ENCODE peak calls at places on chromosome 4, in seven cellular contexts. D is fibroblast of pulmonary artery, C is kidney epithelial cell, A is foreskin fibroblast, H is dorsolateral prefrontal cortex, U is upper lobe of right lung, V is astrocyte of the spinal cord. F is an unnamed sample.

GRCh38 chr4:55866973-55867574 is 13.6 kb downstream of the EXOC1 start:
- DNase-seq in H (no peak), D (peak), C (peak), U (no peak), V (peak), A (peak), F (peak)

GRCh38 chr4:172515266-172515879 is 653.2 kb upstream of the GALNT7 start:
- DNase-seq in H (no peak), D (peak), A (no peak), U (no peak), V (peak), C (no peak), F (no peak)

GRCh38 chr4:96097040-96097607 is 257.2 kb downstream of the PDHA2 start:
- DNase-seq in V (peak), H (no peak), U (no peak), A (no peak), D (peak), C (peak), F (no peak)

GRCh38 chr4:55269970-55270369 is 76.1 kb upstream of the SRD5A3 start:
- DNase-seq in A (no peak), D (no peak), U (no peak), V (no peak), C (no peak), H (no peak), F (no peak)

GRCh38 chr4:47641755-47642154 is 156.7 kb downstream of the ATP10D start:
- DNase-seq in V (peak), C (no peak), H (no peak), D (no peak), A (peak), U (no peak), F (peak)

GRCh38 chr4:153661915-153662314 is 22.2 kb upstream of the TLR2 start:
- DNase-seq in H (no peak), U (no peak), V (no peak), C (no peak), A (no peak), D (no peak), F (no peak)

GRCh38 chr4:165873298-165874071 is 448 bp downstream of the TLL1 start:
- DNase-seq in D (peak), V (peak), C (no peak), H (no peak), A (peak), U (peak), F (peak)

GRCh38 chr4:123554263-123554662 is 157.7 kb downstream of the SPRY1 start:
- DNase-seq in A (no peak), U (no peak), V (peak), H (no peak), D (no peak), C (no peak), F (no peak)

GRCh38 chr4:16545656-16546055 is 319.4 kb upstream of the TAPT1 start:
- DNase-seq in H (no peak), C (no peak), A (no peak), D (no peak), U (no peak), V (no peak), F (no peak)

GRCh38 chr4:78777556-78777900 is 1.4 kb downstream of the BMP2K start:
- DNase-seq in C (no peak), V (no peak), A (no peak), U (no peak), D (no peak), H (no peak), F (no peak)
- H3K4me3 ChIP-seq in C (peak), V (peak), A (peak), U (peak), D (peak), H (peak), F (peak)

GRCh38 chr4:158578476-158578875 is 56.8 kb downstream of the RXFP1 start:
- DNase-seq in D (peak), C (no peak), V (peak), H (no peak), A (peak), U (no peak), F (peak)
- TF ChIP-seq CTCF in D (peak), C (peak), V (peak), H (no peak), A (peak), U (peak), F (peak)

GRCh38 chr4:78518551-78518950 is 33.0 kb upstream of the ANXA3 start:
- DNase-seq in U (no peak), H (no peak), V (no peak), A (peak), D (peak), C (no peak), F (no peak)
- H3K4me3 ChIP-seq in U (no peak), H (no peak), V (no peak), A (no peak), D (no peak), C (no peak), F (no peak)

GRCh38 chr4:119284876-119285611 is 36.9 kb downstream of the FABP2 start:
- DNase-seq in U (no peak), D (peak), H (no peak), C (no peak), V (peak), A (no peak), F (peak)
- TF ChIP-seq CTCF in U (no peak), D (peak), H (no peak), C (no peak), V (no peak), A (no peak), F (no peak)

GRCh38 chr4:140103676-140104075 is 50.3 kb downstream of the MAML3 start:
- DNase-seq in A (no peak), V (peak), C (no peak), U (no peak), D (peak), H (no peak), F (peak)
- H3K4me3 ChIP-seq in A (no peak), V (no peak), C (no peak), U (no peak), D (no peak), H (no peak), F (no peak)

F was measured in fibroblast of mammary gland.